ENCODE peak calls at places on chromosomes 4 and X, in six cellular contexts. O is K562, V is GM12891, Y is HepG2, E is H1, Z is GM12878. M is an unnamed sample.

GRCh38 chrX:16836371-16836770 is 33.8 kb downstream of the RBBP7 start:
- DNase-seq in O (peak; percentile 18), V (peak; percentile 16), Y (peak; percentile 17), E (no peak), Z (no peak), M (no peak)

GRCh38 chr4:139860435-139861024 is 194.9 kb downstream of the MGST2 start:
- DNase-seq in O (no peak), V (no peak), Y (no peak), E (no peak), Z (no peak), M (no peak)

GRCh38 chr4:11730545-11730944 is 301.9 kb upstream of the HS3ST1 start:
- DNase-seq in O (no peak), V (no peak), Y (no peak), E (no peak), Z (no peak), M (no peak)

GRCh38 chr4:137892134-137892533 is 350.0 kb downstream of the SLC7A11 start:
- DNase-seq in O (no peak), V (no peak), Y (no peak), E (no peak), Z (no peak), M (no peak)

GRCh38 chr4:144709159-144709558 is 63.2 kb downstream of the HHIP start:
- DNase-seq in O (no peak), V (no peak), Y (no peak), E (no peak), Z (no peak), M (no peak)

GRCh38 chr4:106809083-106809482 is 227.0 kb downstream of the DKK2 start:
- DNase-seq in O (no peak), V (no peak), Y (peak; percentile 19), E (no peak), Z (no peak), M (no peak)

GRCh38 chr4:145076473-145076855 is 21.5 kb downstream of the ANAPC10 start:
- DNase-seq in O (no peak), V (no peak), Y (no peak), E (no peak), Z (no peak), M (no peak)

GRCh38 chr4:64756016-64756415 is 346.8 kb upstream of the TECRL start:
- DNase-seq in O (no peak), V (no peak), Y (no peak), E (no peak), Z (no peak), M (no peak)

GRCh38 chrX:54640721-54641120 is 110.7 kb downstream of the GNL3L start:
- DNase-seq in O (no peak), V (no peak), Y (peak; percentile 40), E (no peak), Z (no peak), M (no peak)

GRCh38 chrX:72107320-72107719 is 24.4 kb downstream of the RTL5 start:
- DNase-seq in O (peak; percentile 11), V (no peak), Y (no peak), E (no peak), Z (no peak), M (no peak)

GRCh38 chr4:23822181-23822580 is 67.7 kb downstream of the PPARGC1A start:
- DNase-seq in O (no peak), V (no peak), Y (no peak), E (no peak), Z (no peak), M (no peak)

GRCh38 chr4:30386266-30386895 is 333.8 kb upstream of the PCDH7 start:
- DNase-seq in O (no peak), V (no peak), Y (no peak), E (no peak), Z (no peak), M (no peak)

GRCh38 chr4:62271107-62271506 is 1071.0 kb downstream of the ADGRL3 start:
- DNase-seq in O (no peak), V (no peak), Y (no peak), E (no peak), Z (no peak), M (no peak)

GRCh38 chrX:23380581-23380980 is 45.9 kb downstream of the PTCHD1 start:
- DNase-seq in O (no peak), V (no peak), Y (no peak), E (peak; percentile 38), Z (no peak), M (no peak)

GRCh38 chrX:47148946-47149345 is 3.9 kb downstream of the RBM10 start:
- DNase-seq in O (no peak), V (no peak), Y (no peak), E (no peak), Z (no peak), M (no peak)

GRCh38 chr4:174517502-174517901 is 4.8 kb downstream of the HPGD start:
- DNase-seq in O (no peak), V (no peak), Y (no peak), E (no peak), Z (no peak), M (no peak)

GRCh38 chr4:93646225-93646930 is 182.2 kb upstream of the ATOH1 start:
- DNase-seq in O (no peak), V (no peak), Y (no peak), E (no peak), Z (no peak), M (no peak)

GRCh38 chr4:37446016-37446415 is 201.5 kb downstream of the NWD2 start:
- DNase-seq in O (no peak), V (no peak), Y (no peak), E (no peak), Z (no peak), M (no peak)

GRCh38 chr4:108366716-108367115 is 198.0 kb upstream of the LEF1 start:
- DNase-seq in O (no peak), V (no peak), Y (no peak), E (no peak), Z (no peak), M (no peak)
- TF ChIP-seq TAF1 in O (no peak), V (no peak), Y (no peak), E (no peak), Z (no peak), M (no peak)

GRCh38 chr4:6910340-6910959 is 824 bp downstream of the TBC1D14 start:
- DNase-seq in O (peak; percentile 66), V (no peak), Y (no peak), E (no peak), Z (no peak), M (no peak)
- TF ChIP-seq POLR2A in O (peak; percentile 23), V (no peak), Y (no peak), E (no peak), Z (no peak), M (no peak)

DNA sequence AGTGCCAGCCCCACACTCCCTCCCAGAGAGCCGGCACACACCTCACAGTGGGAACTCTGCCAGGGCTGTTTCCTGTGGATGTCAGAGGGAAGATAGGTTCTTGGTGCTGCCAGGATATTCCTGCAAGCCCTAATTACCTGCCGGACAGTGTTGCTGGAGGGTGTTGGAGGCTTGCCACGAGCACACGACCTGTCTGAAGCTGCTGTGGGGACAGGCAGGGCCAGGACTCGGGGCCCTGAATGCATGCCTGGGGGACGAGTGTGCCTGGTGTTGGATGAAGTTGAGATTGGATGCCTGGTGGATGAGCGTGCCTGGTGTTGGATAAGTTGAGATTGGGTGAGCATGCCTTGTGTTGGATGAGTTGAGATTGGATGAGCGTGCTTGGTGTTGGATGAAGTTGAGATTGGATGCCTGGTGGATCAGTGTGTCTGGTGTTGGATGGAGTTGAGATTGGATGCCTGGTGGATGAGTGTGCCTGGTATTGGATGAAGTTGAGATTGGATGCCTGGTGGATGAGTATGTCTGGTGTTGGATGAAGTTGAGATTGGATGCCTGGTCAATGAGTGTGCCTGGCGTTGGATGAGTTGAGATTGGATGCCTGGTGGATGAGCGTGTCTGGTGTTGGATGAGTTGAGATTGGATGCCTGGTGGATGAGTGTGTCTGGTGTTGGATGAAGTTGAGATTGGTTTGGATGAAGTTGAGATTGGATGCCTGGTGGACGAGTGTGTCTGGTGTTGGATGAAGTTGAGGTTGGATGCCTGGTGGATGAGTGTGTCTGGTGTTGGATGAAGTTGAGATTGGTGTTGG is 23.2 kb upstream of the UVSSA start:
- DNase-seq in O (no peak), V (no peak), Y (no peak), E (no peak), Z (no peak), M (no peak)
- TF ChIP-seq TAF1 in O (no peak), V (no peak), Y (no peak), E (no peak), Z (no peak), M (no peak)

DNA sequence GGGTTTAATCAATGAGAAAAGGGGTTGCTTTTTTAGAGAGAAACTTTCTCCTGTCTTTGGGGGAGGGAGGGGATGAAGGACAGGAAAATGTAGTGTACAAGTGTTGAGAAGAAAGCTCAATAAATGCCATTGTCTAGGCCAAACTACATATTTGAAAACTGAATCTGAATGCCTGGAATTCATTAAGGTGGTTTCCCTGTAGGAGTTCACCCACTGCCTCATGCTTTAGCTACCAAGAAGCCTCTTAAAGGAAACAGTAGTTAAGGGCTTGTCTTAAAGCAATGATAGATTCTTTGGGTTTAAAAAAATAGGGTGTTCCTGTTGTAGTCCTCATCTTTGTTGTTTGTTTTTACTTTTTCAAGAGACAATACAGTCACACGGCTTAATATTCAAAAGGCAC is 45.8 kb downstream of the FNIP2 start:
- DNase-seq in O (no peak), V (no peak), Y (no peak), E (no peak), Z (no peak), M (no peak)
- TF ChIP-seq POLR2A in O (no peak), V (no peak), Y (no peak), E (no peak), Z (no peak), M (no peak)

GRCh38 chrX:44989995-44990770 is 117.2 kb downstream of the KDM6A start:
- DNase-seq in O (no peak), V (no peak), Y (no peak), E (no peak), Z (no peak), M (no peak)
- TF ChIP-seq TAF1 in O (no peak), V (no peak), Y (no peak), E (no peak), Z (no peak), M (no peak)

GRCh38 chrX:129980043-129980442 is 2.4 kb upstream of the BCORL1 start:
- DNase-seq in O (no peak), V (no peak), Y (no peak), E (no peak), Z (no peak), M (peak; percentile 36)

GRCh38 chrX:129979207-129979920 is 3.1 kb upstream of the BCORL1 start:
- DNase-seq in O (no peak), V (no peak), Y (no peak), E (no peak), Z (no peak), M (no peak)

GRCh38 chrX:129981207-129981553 is 1.3 kb upstream of the BCORL1 start:
- DNase-seq in O (no peak), V (no peak), Y (no peak), E (no peak), Z (no peak), M (no peak)

GRCh38 chrX:129981752-129982299 is 609 bp upstream of the BCORL1 start:
- DNase-seq in O (peak; percentile 70), V (no peak), Y (no peak), E (no peak), Z (no peak), M (no peak)

DNA sequence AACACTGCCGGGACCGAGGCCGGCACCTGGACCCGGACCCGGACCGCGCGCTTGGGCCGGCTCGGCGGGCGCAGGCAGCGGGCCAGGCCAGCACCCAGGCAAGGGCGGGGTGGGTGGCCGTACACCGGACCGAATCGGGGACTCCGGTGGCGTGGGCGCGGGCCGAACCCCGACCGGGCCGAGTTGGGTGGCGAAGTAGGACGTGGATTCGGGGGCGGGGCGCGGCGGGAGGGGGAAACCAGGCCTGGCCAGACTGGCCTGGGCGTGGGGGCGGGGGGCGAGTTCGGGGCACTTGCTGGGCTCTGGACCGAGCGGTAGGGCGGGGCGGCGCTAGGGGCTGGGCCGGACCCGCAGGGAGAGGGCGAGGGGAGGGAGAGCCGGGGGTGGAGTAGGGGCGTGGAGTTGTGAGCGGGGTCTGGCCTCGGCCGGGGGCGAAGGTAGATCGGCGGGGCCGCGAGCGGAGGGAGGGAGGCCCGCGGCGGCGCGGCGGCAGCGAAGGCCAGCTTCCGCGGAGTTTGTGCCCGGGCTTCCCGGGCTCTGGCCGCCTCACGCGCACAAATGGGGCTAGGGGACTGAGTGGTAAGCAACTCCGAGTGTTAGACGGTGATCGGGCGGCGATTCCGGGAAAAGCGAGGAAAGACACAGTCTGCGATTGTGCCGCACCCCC is 1.8 kb upstream of the BCORL1 start:
- DNase-seq in O (no peak), V (no peak), Y (peak; percentile 25), E (no peak), Z (no peak), M (peak; percentile 29)
- TF ChIP-seq POLR2A in O (no peak), V (no peak), Y (no peak), E (no peak), Z (peak; percentile 24), M (no peak)

M was measured in GM12892.